ENCODE peak calls at places on chromosomes 4 and X, in ten cellular contexts. B is non-pigmented ciliary epithelial cell; Q is AG20443; Z is fibroblast of the aortic adventitia; X is T-helper 1 cell; R is aorta; D is NCI-H69; K is stimulated activated CD8-positive, alpha-beta memory T cell treated with anti-CD3 and anti-CD28 coated beads, Interleukin-4, amount 100 ng/mL, for 1 hour; E is Right ventricle myocardium inferior; H is RPMI7951. Y is an unnamed sample.

GRCh38 chrX:119871245-119871598 is 311 bp downstream of the RNF113A start:
- DNase-seq in X (peak), B (no peak), Q (no peak), K (no peak), D (peak), R (peak), E (no peak), Z (no peak), H (no peak), Y (no peak)

GRCh38 chr4:145293658-145294057 is 113.3 kb upstream of the OTUD4 start:
- DNase-seq in B (no peak), X (no peak), K (no peak), Q (no peak), H (no peak), Z (no peak), D (no peak), R (no peak), E (no peak), Y (no peak)

GRCh38 chr4:14596904-14597303 is 405.4 kb upstream of the CPEB2 start:
- DNase-seq in X (no peak), Q (no peak), E (no peak), H (no peak), Z (no peak), B (no peak), R (no peak), D (no peak), K (no peak), Y (peak)

GRCh38 chr4:104128850-104129213 is 365.9 kb downstream of the CXXC4 start:
- DNase-seq in Q (no peak), D (peak), X (no peak), Z (no peak), H (no peak), B (no peak), K (no peak), E (no peak), R (no peak), Y (peak)

GRCh38 chr4:105116616-105117319 is 29.9 kb upstream of the TET2 start:
- DNase-seq in Z (no peak), H (no peak), K (no peak), R (no peak), X (no peak), E (no peak), B (no peak), D (no peak), Q (no peak), Y (peak)

GRCh38 chr4:122917731-122918130 is 4.7 kb downstream of the NUDT6 start:
- DNase-seq in R (no peak), Z (peak), K (no peak), Q (no peak), D (no peak), X (no peak), H (no peak), E (no peak), B (no peak), Y (no peak)

GRCh38 chr4:114271031-114271430 is 291.6 kb upstream of the ARSJ start:
- DNase-seq in D (no peak), R (no peak), Z (no peak), H (no peak), Q (no peak), E (no peak), X (no peak), K (no peak), B (no peak), Y (no peak)

GRCh38 chr4:140296335-140296753 is 77.1 kb upstream of the SCOC start:
- DNase-seq in E (no peak), B (peak), H (peak), X (no peak), Q (peak), R (peak), K (no peak), Z (peak), D (peak), Y (peak)

GRCh38 chr4:25376754-25377571 is at the start of gene ANAPC4:
- DNase-seq in B (peak), Q (peak), X (peak), D (peak), R (peak), H (peak), E (peak), K (peak), Z (peak), Y (peak)

GRCh38 chr4:37471971-37472370 is 214.2 kb downstream of the RELL1 start:
- DNase-seq in K (no peak), H (no peak), D (no peak), E (no peak), Q (no peak), B (no peak), R (peak), Z (no peak), X (no peak), Y (no peak)

GRCh38 chr4:98423019-98423418 is 161.8 kb downstream of the RAP1GDS1 start:
- DNase-seq in B (no peak), K (no peak), E (no peak), X (no peak), Q (no peak), Z (no peak), D (no peak), R (no peak), H (no peak), Y (no peak)